ENCODE peak calls at places on chromosomes 12 and 14, in ten cellular contexts. One of them, this sample, is unnamed.

GRCh38 chr12:116759783-116760581 is 21.9 kb downstream of the RNFT2 start:
- DNase-seq in fibroblast of lung: no peak
- DNase-seq in left ventricle myocardium inferior: peak
- DNase-seq in AG04450: no peak
- DNase-seq in body of pancreas: no peak
- DNase-seq in heart left ventricle: peak
- DNase-seq in uterus: no peak
- DNase-seq in colonic mucosa: no peak
- DNase-seq in mucosa of descending colon: no peak
- DNase-seq in GM13976: no peak
- DNase-seq in this sample: no peak

GRCh38 chr12:49949866-49950265 is 671 bp upstream of the AQP2 start:
- DNase-seq in fibroblast of lung: no peak
- DNase-seq in left ventricle myocardium inferior: no peak
- DNase-seq in AG04450: no peak
- DNase-seq in body of pancreas: no peak
- DNase-seq in heart left ventricle: no peak
- DNase-seq in uterus: no peak
- DNase-seq in colonic mucosa: no peak
- DNase-seq in mucosa of descending colon: no peak
- DNase-seq in GM13976: no peak
- DNase-seq in this sample: peak

GRCh38 chr14:104280085-104280901 is 141.9 kb downstream of the KIF26A start:
- DNase-seq in fibroblast of lung: no peak
- DNase-seq in left ventricle myocardium inferior: peak
- DNase-seq in AG04450: no peak
- DNase-seq in body of pancreas: peak
- DNase-seq in heart left ventricle: peak
- DNase-seq in uterus: peak
- DNase-seq in colonic mucosa: no peak
- DNase-seq in mucosa of descending colon: peak
- DNase-seq in GM13976: no peak
- DNase-seq in this sample: no peak

GRCh38 chr14:68401320-68401719 is 391.5 kb downstream of the ZFP36L1 start:
- DNase-seq in fibroblast of lung: no peak
- DNase-seq in left ventricle myocardium inferior: no peak
- DNase-seq in AG04450: no peak
- DNase-seq in body of pancreas: no peak
- DNase-seq in heart left ventricle: no peak
- DNase-seq in uterus: no peak
- DNase-seq in colonic mucosa: no peak
- DNase-seq in mucosa of descending colon: no peak
- DNase-seq in GM13976: no peak
- DNase-seq in this sample: no peak

GRCh38 chr14:51176819-51177218 is 63.2 kb upstream of the TMX1 start:
- DNase-seq in fibroblast of lung: no peak
- DNase-seq in left ventricle myocardium inferior: no peak
- DNase-seq in AG04450: no peak
- DNase-seq in body of pancreas: no peak
- DNase-seq in heart left ventricle: no peak
- DNase-seq in uterus: no peak
- DNase-seq in colonic mucosa: no peak
- DNase-seq in mucosa of descending colon: no peak
- DNase-seq in GM13976: no peak
- DNase-seq in this sample: no peak

GRCh38 chr12:43312991-43313505 is 239.0 kb downstream of the ADAMTS20 start:
- DNase-seq in fibroblast of lung: peak
- DNase-seq in left ventricle myocardium inferior: no peak
- DNase-seq in AG04450: no peak
- DNase-seq in body of pancreas: no peak
- DNase-seq in heart left ventricle: no peak
- DNase-seq in uterus: no peak
- DNase-seq in colonic mucosa: no peak
- DNase-seq in mucosa of descending colon: no peak
- DNase-seq in GM13976: no peak
- DNase-seq in this sample: no peak

GRCh38 chr12:106311139-106311538 is 8.6 kb downstream of the TCP11L2 start:
- DNase-seq in fibroblast of lung: no peak
- DNase-seq in left ventricle myocardium inferior: no peak
- DNase-seq in AG04450: no peak
- DNase-seq in body of pancreas: no peak
- DNase-seq in heart left ventricle: no peak
- DNase-seq in uterus: no peak
- DNase-seq in colonic mucosa: no peak
- DNase-seq in mucosa of descending colon: no peak
- DNase-seq in GM13976: no peak
- DNase-seq in this sample: no peak

GRCh38 chr12:101229841-101230241 is 19.8 kb upstream of the SLC5A8 start:
- DNase-seq in fibroblast of lung: no peak
- DNase-seq in left ventricle myocardium inferior: no peak
- DNase-seq in AG04450: no peak
- DNase-seq in body of pancreas: no peak
- DNase-seq in heart left ventricle: no peak
- DNase-seq in uterus: no peak
- DNase-seq in colonic mucosa: no peak
- DNase-seq in mucosa of descending colon: no peak
- DNase-seq in GM13976: no peak
- DNase-seq in this sample: no peak

GRCh38 chr12:26317942-26318565 is 122.7 kb downstream of the SSPN start:
- DNase-seq in fibroblast of lung: peak
- DNase-seq in left ventricle myocardium inferior: no peak
- DNase-seq in AG04450: no peak
- DNase-seq in body of pancreas: no peak
- DNase-seq in heart left ventricle: no peak
- DNase-seq in uterus: no peak
- DNase-seq in colonic mucosa: no peak
- DNase-seq in mucosa of descending colon: no peak
- DNase-seq in GM13976: no peak
- DNase-seq in this sample: no peak

GRCh38 chr14:104294983-104295680 is 156.7 kb downstream of the KIF26A start:
- DNase-seq in fibroblast of lung: no peak
- DNase-seq in left ventricle myocardium inferior: peak
- DNase-seq in AG04450: no peak
- DNase-seq in body of pancreas: no peak
- DNase-seq in heart left ventricle: no peak
- DNase-seq in uterus: no peak
- DNase-seq in colonic mucosa: no peak
- DNase-seq in mucosa of descending colon: peak
- DNase-seq in GM13976: no peak
- DNase-seq in this sample: peak

GRCh38 chr12:78914859-78915331 is 50.3 kb downstream of the SYT1 start:
- DNase-seq in fibroblast of lung: peak
- DNase-seq in left ventricle myocardium inferior: no peak
- DNase-seq in AG04450: no peak
- DNase-seq in body of pancreas: no peak
- DNase-seq in heart left ventricle: no peak
- DNase-seq in uterus: no peak
- DNase-seq in colonic mucosa: no peak
- DNase-seq in mucosa of descending colon: no peak
- DNase-seq in GM13976: no peak
- DNase-seq in this sample: no peak

GRCh38 chr12:108627134-108627920 is 6.4 kb downstream of the SELPLG start:
- DNase-seq in fibroblast of lung: no peak
- DNase-seq in left ventricle myocardium inferior: no peak
- DNase-seq in AG04450: no peak
- DNase-seq in body of pancreas: no peak
- DNase-seq in heart left ventricle: no peak
- DNase-seq in uterus: no peak
- DNase-seq in colonic mucosa: no peak
- DNase-seq in mucosa of descending colon: no peak
- DNase-seq in GM13976: no peak
- DNase-seq in this sample: no peak

GRCh38 chr14:38989917-38990546 is 113.0 kb downstream of the SEC23A start:
- DNase-seq in fibroblast of lung: no peak
- DNase-seq in left ventricle myocardium inferior: no peak
- DNase-seq in AG04450: no peak
- DNase-seq in body of pancreas: no peak
- DNase-seq in heart left ventricle: no peak
- DNase-seq in uterus: no peak
- DNase-seq in colonic mucosa: no peak
- DNase-seq in mucosa of descending colon: no peak
- DNase-seq in GM13976: no peak
- DNase-seq in this sample: no peak

GRCh38 chr12:104960464-104960863 is 2.4 kb upstream of the SLC41A2 start:
- DNase-seq in fibroblast of lung: no peak
- DNase-seq in left ventricle myocardium inferior: no peak
- DNase-seq in AG04450: no peak
- DNase-seq in body of pancreas: no peak
- DNase-seq in heart left ventricle: no peak
- DNase-seq in uterus: no peak
- DNase-seq in colonic mucosa: no peak
- DNase-seq in mucosa of descending colon: no peak
- DNase-seq in GM13976: no peak
- DNase-seq in this sample: no peak

DNA sequence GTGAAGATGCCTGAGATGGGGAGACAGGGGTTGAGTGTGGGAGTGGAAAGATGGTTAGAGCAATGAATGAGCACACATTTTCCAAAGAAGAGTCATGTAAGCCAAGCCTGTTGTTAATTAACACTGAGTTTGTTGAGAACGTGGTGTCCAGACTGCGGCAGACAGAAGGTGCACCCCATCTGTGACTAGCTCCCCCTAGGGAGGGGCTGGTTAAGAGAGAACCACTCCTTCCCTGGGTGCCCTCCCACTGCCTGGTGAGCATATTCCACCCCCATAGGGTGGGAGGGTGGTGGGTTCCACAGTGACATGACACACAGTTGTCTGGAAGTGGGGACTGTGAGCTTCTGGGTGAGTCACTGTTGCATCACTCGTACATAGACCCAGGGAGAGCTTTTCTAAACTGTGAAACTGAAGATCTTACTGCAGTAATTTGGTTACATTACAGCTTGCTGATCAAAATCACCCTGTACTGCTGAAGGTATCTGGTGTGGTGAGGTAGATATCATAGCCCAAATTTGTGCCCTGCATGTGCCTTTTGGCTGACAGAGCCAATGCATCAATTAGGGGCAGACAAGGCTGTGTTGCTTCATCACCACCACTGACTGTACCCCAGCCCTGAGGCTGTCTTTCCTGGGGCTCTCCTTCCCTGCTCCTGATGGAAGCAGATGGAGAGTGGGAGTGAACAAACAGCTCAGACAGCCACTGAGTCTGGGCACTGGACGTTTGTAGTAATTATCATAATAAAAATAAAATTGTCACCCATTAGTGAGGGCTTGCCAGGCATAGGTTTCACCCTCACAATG is 150.9 kb downstream of the EMP1 start:
- DNase-seq in fibroblast of lung: peak
- DNase-seq in left ventricle myocardium inferior: no peak
- DNase-seq in AG04450: no peak
- DNase-seq in body of pancreas: no peak
- DNase-seq in heart left ventricle: no peak
- DNase-seq in uterus: no peak
- DNase-seq in colonic mucosa: no peak
- DNase-seq in mucosa of descending colon: no peak
- DNase-seq in GM13976: no peak
- DNase-seq in this sample: no peak
- TF ChIP-seq CTCF in fibroblast of lung: no peak
- TF ChIP-seq CTCF in left ventricle myocardium inferior: no peak
- TF ChIP-seq CTCF in AG04450: no peak
- TF ChIP-seq CTCF in body of pancreas: no peak
- TF ChIP-seq CTCF in heart left ventricle: no peak
- TF ChIP-seq CTCF in uterus: no peak
- TF ChIP-seq CTCF in colonic mucosa: no peak
- TF ChIP-seq CTCF in mucosa of descending colon: no peak
- TF ChIP-seq CTCF in GM13976: no peak
- TF ChIP-seq CTCF in this sample: no peak

GRCh38 chr14:61080591-61081010 is 99.6 kb downstream of the SLC38A6 start:
- DNase-seq in fibroblast of lung: peak
- DNase-seq in left ventricle myocardium inferior: no peak
- DNase-seq in AG04450: peak
- DNase-seq in body of pancreas: no peak
- DNase-seq in heart left ventricle: peak
- DNase-seq in uterus: no peak
- DNase-seq in colonic mucosa: no peak
- DNase-seq in mucosa of descending colon: no peak
- DNase-seq in GM13976: peak
- DNase-seq in this sample: no peak
- TF ChIP-seq CTCF in fibroblast of lung: no peak
- TF ChIP-seq CTCF in left ventricle myocardium inferior: no peak
- TF ChIP-seq CTCF in AG04450: peak
- TF ChIP-seq CTCF in body of pancreas: no peak
- TF ChIP-seq CTCF in heart left ventricle: no peak
- TF ChIP-seq CTCF in uterus: no peak
- TF ChIP-seq CTCF in colonic mucosa: no peak
- TF ChIP-seq CTCF in mucosa of descending colon: no peak
- TF ChIP-seq CTCF in GM13976: no peak
- TF ChIP-seq CTCF in this sample: no peak

DNA sequence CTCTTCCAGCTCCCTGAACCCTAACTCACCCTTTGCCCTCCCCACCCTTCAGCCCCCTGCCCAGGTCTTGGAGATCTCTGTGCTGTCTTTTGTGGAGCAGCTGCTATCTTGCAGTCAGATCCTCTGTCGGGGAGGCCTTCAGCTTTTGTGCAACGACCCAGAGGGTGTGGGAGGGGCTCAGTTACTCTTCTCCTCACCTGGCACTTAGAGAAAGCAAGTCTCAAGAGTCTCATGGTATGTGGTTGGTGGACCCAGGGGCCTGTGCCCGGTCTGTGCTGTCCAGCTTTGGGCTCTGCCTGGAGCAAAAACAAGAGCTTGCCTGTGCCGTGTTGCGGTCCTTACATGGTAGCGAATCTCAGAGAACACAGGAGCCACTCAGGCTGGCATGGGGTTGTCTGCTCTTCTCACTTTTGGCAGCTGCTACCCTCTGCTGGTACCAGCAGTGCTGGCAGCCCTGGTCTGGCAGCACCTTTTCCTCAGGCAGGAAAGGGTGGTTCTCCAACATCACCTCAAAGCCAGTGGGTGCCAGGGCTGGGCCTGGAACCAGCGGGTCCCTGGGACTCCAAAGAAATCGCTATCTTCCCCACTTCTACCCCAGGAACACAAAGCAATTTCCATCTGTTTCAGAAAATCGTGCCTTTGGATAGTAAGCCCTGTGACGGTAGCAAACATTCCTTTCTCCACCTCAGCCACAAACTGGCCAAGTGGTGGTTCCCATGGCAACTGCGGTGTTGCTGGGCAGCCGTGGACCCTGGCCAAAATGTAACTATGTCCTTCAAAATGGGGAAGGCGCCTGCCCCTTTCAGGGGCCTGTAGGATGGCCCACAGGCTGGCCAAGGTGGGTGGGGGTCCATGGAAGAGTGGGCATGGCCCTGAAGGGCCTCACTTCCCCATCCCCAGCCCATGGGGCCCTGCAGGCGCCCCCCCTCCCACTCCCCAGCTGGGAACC is 90.0 kb downstream of the RIN3 start:
- DNase-seq in fibroblast of lung: peak
- DNase-seq in left ventricle myocardium inferior: peak
- DNase-seq in AG04450: peak
- DNase-seq in body of pancreas: no peak
- DNase-seq in heart left ventricle: peak
- DNase-seq in uterus: no peak
- DNase-seq in colonic mucosa: no peak
- DNase-seq in mucosa of descending colon: no peak
- DNase-seq in GM13976: no peak
- DNase-seq in this sample: no peak
- TF ChIP-seq CTCF in fibroblast of lung: no peak
- TF ChIP-seq CTCF in left ventricle myocardium inferior: peak
- TF ChIP-seq CTCF in AG04450: peak
- TF ChIP-seq CTCF in body of pancreas: no peak
- TF ChIP-seq CTCF in heart left ventricle: peak
- TF ChIP-seq CTCF in uterus: no peak
- TF ChIP-seq CTCF in colonic mucosa: no peak
- TF ChIP-seq CTCF in mucosa of descending colon: no peak
- TF ChIP-seq CTCF in GM13976: no peak
- TF ChIP-seq CTCF in this sample: no peak

GRCh38 chr14:70707138-70708038 is 65.7 kb downstream of the TTC9 start:
- DNase-seq in fibroblast of lung: peak
- DNase-seq in left ventricle myocardium inferior: no peak
- DNase-seq in AG04450: no peak
- DNase-seq in body of pancreas: peak
- DNase-seq in heart left ventricle: no peak
- DNase-seq in uterus: no peak
- DNase-seq in colonic mucosa: no peak
- DNase-seq in mucosa of descending colon: no peak
- DNase-seq in GM13976: peak
- DNase-seq in this sample: no peak
- TF ChIP-seq CTCF in fibroblast of lung: no peak
- TF ChIP-seq CTCF in left ventricle myocardium inferior: no peak
- TF ChIP-seq CTCF in AG04450: no peak
- TF ChIP-seq CTCF in body of pancreas: no peak
- TF ChIP-seq CTCF in heart left ventricle: no peak
- TF ChIP-seq CTCF in uterus: no peak
- TF ChIP-seq CTCF in colonic mucosa: no peak
- TF ChIP-seq CTCF in mucosa of descending colon: no peak
- TF ChIP-seq CTCF in GM13976: no peak
- TF ChIP-seq CTCF in this sample: no peak

This sample was measured in CD14-positive monocyte.